ENCODE peak calls at places on chromosome 16, in seven cellular contexts. One of them, this sample, is unnamed.

GRCh38 chr16:59683709-59684108 is 949.6 kb upstream of the GOT2 start:
- DNase-seq in uterus: no peak
- DNase-seq in ovary: no peak
- DNase-seq in IMR-90: no peak
- DNase-seq in HCT116: no peak
- DNase-seq in heart right ventricle: no peak
- DNase-seq in CD4-positive, alpha-beta T cell: no peak
- DNase-seq in this sample: no peak

GRCh38 chr16:11253995-11254912 is 1.8 kb downstream of the SOCS1 start:
- DNase-seq in uterus: peak; percentile 31
- DNase-seq in ovary: no peak
- DNase-seq in IMR-90: peak; percentile 16
- DNase-seq in HCT116: no peak
- DNase-seq in heart right ventricle: no peak
- DNase-seq in CD4-positive, alpha-beta T cell: no peak
- DNase-seq in this sample: peak; percentile 34

GRCh38 chr16:27950488-27950887 is 113.0 kb downstream of the GSG1L start:
- DNase-seq in uterus: no peak
- DNase-seq in ovary: no peak
- DNase-seq in IMR-90: no peak
- DNase-seq in HCT116: no peak
- DNase-seq in heart right ventricle: no peak
- DNase-seq in CD4-positive, alpha-beta T cell: no peak
- DNase-seq in this sample: no peak

GRCh38 chr16:51967566-51967965 is 579.4 kb downstream of the TOX3 start:
- DNase-seq in uterus: no peak
- DNase-seq in ovary: no peak
- DNase-seq in IMR-90: no peak
- DNase-seq in HCT116: no peak
- DNase-seq in heart right ventricle: no peak
- DNase-seq in CD4-positive, alpha-beta T cell: no peak
- DNase-seq in this sample: no peak

GRCh38 chr16:67855789-67856188 is 8.3 kb upstream of the CENPT start:
- DNase-seq in uterus: no peak
- DNase-seq in ovary: peak; percentile 53
- DNase-seq in IMR-90: no peak
- DNase-seq in HCT116: no peak
- DNase-seq in heart right ventricle: no peak
- DNase-seq in CD4-positive, alpha-beta T cell: no peak
- DNase-seq in this sample: no peak

GRCh38 chr16:71467810-71468209 is 5.8 kb upstream of the ZNF23 start:
- DNase-seq in uterus: no peak
- DNase-seq in ovary: peak; percentile 37
- DNase-seq in IMR-90: peak; percentile 28
- DNase-seq in HCT116: no peak
- DNase-seq in heart right ventricle: peak; percentile 20
- DNase-seq in CD4-positive, alpha-beta T cell: peak; percentile 55
- DNase-seq in this sample: no peak

GRCh38 chr16:75340715-75341500 is 89.5 kb upstream of the BCAR1 start:
- DNase-seq in uterus: no peak
- DNase-seq in ovary: no peak
- DNase-seq in IMR-90: peak; percentile 43
- DNase-seq in HCT116: no peak
- DNase-seq in heart right ventricle: no peak
- DNase-seq in CD4-positive, alpha-beta T cell: no peak
- DNase-seq in this sample: no peak

GRCh38 chr16:89623511-89624232 is 10.2 kb downstream of the DPEP1 start:
- DNase-seq in uterus: no peak
- DNase-seq in ovary: no peak
- DNase-seq in IMR-90: no peak
- DNase-seq in HCT116: no peak
- DNase-seq in heart right ventricle: no peak
- DNase-seq in CD4-positive, alpha-beta T cell: no peak
- DNase-seq in this sample: no peak

GRCh38 chr16:24766057-24766456 is 36.6 kb downstream of the TNRC6A start:
- DNase-seq in uterus: no peak
- DNase-seq in ovary: no peak
- DNase-seq in IMR-90: no peak
- DNase-seq in HCT116: no peak
- DNase-seq in heart right ventricle: no peak
- DNase-seq in CD4-positive, alpha-beta T cell: no peak
- DNase-seq in this sample: no peak

GRCh38 chr16:89722392-89723278 is 1.3 kb downstream of the ZNF276 start:
- DNase-seq in uterus: peak; percentile 43
- DNase-seq in ovary: peak; percentile 68
- DNase-seq in IMR-90: peak; percentile 16
- DNase-seq in HCT116: peak; percentile 56
- DNase-seq in heart right ventricle: peak; percentile 60
- DNase-seq in CD4-positive, alpha-beta T cell: peak; percentile 74
- DNase-seq in this sample: peak; percentile 92

GRCh38 chr16:28189237-28189636 is 22.5 kb downstream of the XPO6 start:
- DNase-seq in uterus: no peak
- DNase-seq in ovary: no peak
- DNase-seq in IMR-90: peak; percentile 54
- DNase-seq in HCT116: no peak
- DNase-seq in heart right ventricle: no peak
- DNase-seq in CD4-positive, alpha-beta T cell: no peak
- DNase-seq in this sample: no peak

GRCh38 chr16:57694556-57695377 is at the start of gene DRC7:
- DNase-seq in uterus: no peak
- DNase-seq in ovary: no peak
- DNase-seq in IMR-90: peak; percentile 13
- DNase-seq in HCT116: peak; percentile 54
- DNase-seq in heart right ventricle: peak; percentile 39
- DNase-seq in CD4-positive, alpha-beta T cell: no peak
- DNase-seq in this sample: no peak

GRCh38 chr16:86984975-86985655 is 332.1 kb downstream of the C16orf95 start:
- DNase-seq in uterus: no peak
- DNase-seq in ovary: no peak
- DNase-seq in IMR-90: no peak
- DNase-seq in HCT116: no peak
- DNase-seq in heart right ventricle: peak; percentile 77
- DNase-seq in CD4-positive, alpha-beta T cell: no peak
- DNase-seq in this sample: no peak

GRCh38 chr16:50637716-50638602 is 43.2 kb downstream of the SNX20 start:
- DNase-seq in uterus: no peak
- DNase-seq in ovary: no peak
- DNase-seq in IMR-90: no peak
- DNase-seq in HCT116: no peak
- DNase-seq in heart right ventricle: no peak
- DNase-seq in CD4-positive, alpha-beta T cell: no peak
- DNase-seq in this sample: no peak
- H3K27ac ChIP-seq in uterus: no peak overlapping the region
- H3K27ac ChIP-seq in ovary: no peak overlapping the region
- H3K27ac ChIP-seq in IMR-90: no peak overlapping the region
- H3K27ac ChIP-seq in HCT116: no peak overlapping the region
- H3K27ac ChIP-seq in heart right ventricle: no peak overlapping the region
- H3K27ac ChIP-seq in CD4-positive, alpha-beta T cell: no peak overlapping the region
- H3K27ac ChIP-seq in this sample: no peak overlapping the region

GRCh38 chr16:9627427-9627826 is 536.0 kb downstream of the HAPSTR1 start:
- DNase-seq in uterus: no peak
- DNase-seq in ovary: no peak
- DNase-seq in IMR-90: no peak
- DNase-seq in HCT116: no peak
- DNase-seq in heart right ventricle: no peak
- DNase-seq in CD4-positive, alpha-beta T cell: no peak
- DNase-seq in this sample: no peak
- H3K27ac ChIP-seq in uterus: no peak overlapping the region
- H3K27ac ChIP-seq in ovary: no peak overlapping the region
- H3K27ac ChIP-seq in IMR-90: no peak overlapping the region
- H3K27ac ChIP-seq in HCT116: no peak overlapping the region
- H3K27ac ChIP-seq in heart right ventricle: no peak overlapping the region
- H3K27ac ChIP-seq in CD4-positive, alpha-beta T cell: no peak overlapping the region
- H3K27ac ChIP-seq in this sample: no peak overlapping the region

GRCh38 chr16:77288222-77288621 is 89.0 kb downstream of the SYCE1L start:
- DNase-seq in uterus: no peak
- DNase-seq in ovary: no peak
- DNase-seq in IMR-90: peak; percentile 85
- DNase-seq in HCT116: no peak
- DNase-seq in heart right ventricle: no peak
- DNase-seq in CD4-positive, alpha-beta T cell: no peak
- DNase-seq in this sample: no peak
- H3K27ac ChIP-seq in uterus: no peak overlapping the region
- H3K27ac ChIP-seq in ovary: no peak overlapping the region
- H3K27ac ChIP-seq in IMR-90: no peak overlapping the region
- H3K27ac ChIP-seq in HCT116: no peak overlapping the region
- H3K27ac ChIP-seq in heart right ventricle: no peak overlapping the region
- H3K27ac ChIP-seq in CD4-positive, alpha-beta T cell: no peak overlapping the region
- H3K27ac ChIP-seq in this sample: no peak overlapping the region

GRCh38 chr16:56369202-56369601 is 56.1 kb downstream of the AMFR start:
- DNase-seq in uterus: no peak
- DNase-seq in ovary: no peak
- DNase-seq in IMR-90: no peak
- DNase-seq in HCT116: no peak
- DNase-seq in heart right ventricle: no peak
- DNase-seq in CD4-positive, alpha-beta T cell: no peak
- DNase-seq in this sample: no peak
- H3K27ac ChIP-seq in uterus: no peak overlapping the region
- H3K27ac ChIP-seq in ovary: no peak overlapping the region
- H3K27ac ChIP-seq in IMR-90: no peak overlapping the region
- H3K27ac ChIP-seq in HCT116: no peak overlapping the region
- H3K27ac ChIP-seq in heart right ventricle: no peak overlapping the region
- H3K27ac ChIP-seq in CD4-positive, alpha-beta T cell: no peak overlapping the region
- H3K27ac ChIP-seq in this sample: no peak overlapping the region

GRCh38 chr16:49365711-49366509 is 7.7 kb upstream of the C16orf78 start:
- DNase-seq in uterus: no peak
- DNase-seq in ovary: no peak
- DNase-seq in IMR-90: no peak
- DNase-seq in HCT116: no peak
- DNase-seq in heart right ventricle: no peak
- DNase-seq in CD4-positive, alpha-beta T cell: no peak
- DNase-seq in this sample: no peak

GRCh38 chr16:49366669-49367068 is 6.9 kb upstream of the C16orf78 start:
- DNase-seq in uterus: no peak
- DNase-seq in ovary: no peak
- DNase-seq in IMR-90: no peak
- DNase-seq in HCT116: no peak
- DNase-seq in heart right ventricle: no peak
- DNase-seq in CD4-positive, alpha-beta T cell: no peak
- DNase-seq in this sample: no peak

GRCh38 chr16:49373504-49373903 is at the start of gene C16orf78:
- DNase-seq in uterus: no peak
- DNase-seq in ovary: no peak
- DNase-seq in IMR-90: no peak
- DNase-seq in HCT116: no peak
- DNase-seq in heart right ventricle: no peak
- DNase-seq in CD4-positive, alpha-beta T cell: no peak
- DNase-seq in this sample: no peak

DNA sequence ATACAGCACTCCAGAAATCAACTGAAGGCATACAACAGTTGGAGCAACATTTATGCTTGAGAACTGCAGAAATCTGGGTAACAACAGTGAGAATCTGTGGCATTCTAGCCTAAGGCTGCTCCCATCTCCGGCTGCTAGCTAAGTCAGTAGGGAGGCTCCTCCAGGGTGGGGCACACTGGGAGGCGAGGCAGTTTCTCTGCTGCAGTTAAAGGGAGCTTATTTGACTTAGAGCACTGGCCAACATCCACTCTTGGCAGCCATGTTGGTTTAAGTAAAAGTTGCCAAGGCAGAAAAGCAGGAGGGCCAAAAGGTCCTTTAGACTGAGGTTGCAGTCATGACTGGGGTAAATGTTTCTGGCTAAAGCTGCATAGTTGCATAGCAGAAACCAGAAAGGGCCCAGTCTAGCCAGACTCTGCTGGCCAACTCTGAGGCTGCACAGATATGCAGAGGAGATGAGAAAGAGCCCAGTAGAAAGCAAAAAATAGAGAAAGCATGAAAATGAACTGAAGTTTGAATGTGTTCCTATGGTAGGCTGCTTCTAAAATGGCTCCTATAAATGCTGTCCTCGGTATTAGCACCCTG is 3.9 kb upstream of the C16orf78 start:
- DNase-seq in uterus: no peak
- DNase-seq in ovary: no peak
- DNase-seq in IMR-90: no peak
- DNase-seq in HCT116: no peak
- DNase-seq in heart right ventricle: no peak
- DNase-seq in CD4-positive, alpha-beta T cell: no peak
- DNase-seq in this sample: no peak
- H3K27ac ChIP-seq in uterus: no peak overlapping the region
- H3K27ac ChIP-seq in ovary: no peak overlapping the region
- H3K27ac ChIP-seq in IMR-90: no peak overlapping the region
- H3K27ac ChIP-seq in HCT116: no peak overlapping the region
- H3K27ac ChIP-seq in heart right ventricle: no peak overlapping the region
- H3K27ac ChIP-seq in CD4-positive, alpha-beta T cell: no peak overlapping the region
- H3K27ac ChIP-seq in this sample: no peak overlapping the region

This sample was measured in left lung.